ENCODE peak calls at places on chromosomes 3 and 15, in seven cellular contexts. One of them, this sample, is unnamed.
A peak's percentile ranks its signal among the peaks of the same experiment; 100 is the strongest.

GRCh38 chr15:94327356-94327936 is 96.1 kb downstream of the MCTP2 start:
- DNase-seq in fibroblast of lung: peak; percentile 11
- DNase-seq in A549: peak; percentile 42
- DNase-seq in adrenal gland: no peak
- DNase-seq in A673: peak; percentile 46
- DNase-seq in retinal pigment epithelial cell: no peak
- DNase-seq in tibial artery: no peak
- DNase-seq in this sample: no peak

GRCh38 chr3:12891985-12892839 is 50.8 kb upstream of the RPL32 start:
- DNase-seq in tibial artery: peak; percentile 49
- DNase-seq in A673: peak; percentile 78
- DNase-seq in fibroblast of lung: peak; percentile 52
- DNase-seq in A549: peak; percentile 55
- DNase-seq in adrenal gland: no peak
- DNase-seq in retinal pigment epithelial cell: no peak
- DNase-seq in this sample: peak; percentile 19

GRCh38 chr3:119401502-119402440 is 61.6 kb downstream of the TMEM39A start:
- DNase-seq in retinal pigment epithelial cell: no peak
- DNase-seq in A673: no peak
- DNase-seq in tibial artery: no peak
- DNase-seq in adrenal gland: no peak
- DNase-seq in A549: no peak
- DNase-seq in fibroblast of lung: no peak
- DNase-seq in this sample: no peak

GRCh38 chr15:49155834-49156627 is 632 bp upstream of the COPS2 start:
- DNase-seq in fibroblast of lung: peak; percentile 48
- DNase-seq in A673: no peak
- DNase-seq in A549: no peak
- DNase-seq in retinal pigment epithelial cell: no peak
- DNase-seq in adrenal gland: no peak
- DNase-seq in tibial artery: no peak
- DNase-seq in this sample: no peak

GRCh38 chr3:193808317-193808716 is 215.3 kb downstream of the OPA1 start:
- DNase-seq in fibroblast of lung: no peak
- DNase-seq in A549: no peak
- DNase-seq in adrenal gland: no peak
- DNase-seq in retinal pigment epithelial cell: no peak
- DNase-seq in tibial artery: no peak
- DNase-seq in A673: no peak
- DNase-seq in this sample: no peak

GRCh38 chr15:69713726-69714559 is 261.3 kb downstream of the RPLP1 start:
- DNase-seq in adrenal gland: no peak
- DNase-seq in retinal pigment epithelial cell: no peak
- DNase-seq in tibial artery: no peak
- DNase-seq in A549: no peak
- DNase-seq in fibroblast of lung: no peak
- DNase-seq in A673: no peak
- DNase-seq in this sample: no peak

GRCh38 chr15:58138106-58138505 is at the start of gene AQP9:
- DNase-seq in A673: no peak
- DNase-seq in tibial artery: no peak
- DNase-seq in fibroblast of lung: no peak
- DNase-seq in retinal pigment epithelial cell: no peak
- DNase-seq in adrenal gland: no peak
- DNase-seq in A549: no peak
- DNase-seq in this sample: no peak

GRCh38 chr3:108150200-108150599 is 59.4 kb upstream of the CD47 start:
- DNase-seq in tibial artery: no peak
- DNase-seq in fibroblast of lung: no peak
- DNase-seq in retinal pigment epithelial cell: no peak
- DNase-seq in adrenal gland: no peak
- DNase-seq in A673: no peak
- DNase-seq in A549: no peak
- DNase-seq in this sample: no peak

GRCh38 chr3:38650248-38650940 is 907 bp upstream of the SCN5A start:
- DNase-seq in fibroblast of lung: no peak
- DNase-seq in retinal pigment epithelial cell: no peak
- DNase-seq in A673: no peak
- DNase-seq in A549: peak; percentile 16
- DNase-seq in tibial artery: no peak
- DNase-seq in adrenal gland: no peak
- DNase-seq in this sample: no peak

GRCh38 chr3:63192248-63192647 is 85.9 kb upstream of the SYNPR start:
- DNase-seq in retinal pigment epithelial cell: no peak
- DNase-seq in tibial artery: no peak
- DNase-seq in adrenal gland: no peak
- DNase-seq in A549: no peak
- DNase-seq in fibroblast of lung: no peak
- DNase-seq in A673: no peak
- DNase-seq in this sample: no peak

DNA sequence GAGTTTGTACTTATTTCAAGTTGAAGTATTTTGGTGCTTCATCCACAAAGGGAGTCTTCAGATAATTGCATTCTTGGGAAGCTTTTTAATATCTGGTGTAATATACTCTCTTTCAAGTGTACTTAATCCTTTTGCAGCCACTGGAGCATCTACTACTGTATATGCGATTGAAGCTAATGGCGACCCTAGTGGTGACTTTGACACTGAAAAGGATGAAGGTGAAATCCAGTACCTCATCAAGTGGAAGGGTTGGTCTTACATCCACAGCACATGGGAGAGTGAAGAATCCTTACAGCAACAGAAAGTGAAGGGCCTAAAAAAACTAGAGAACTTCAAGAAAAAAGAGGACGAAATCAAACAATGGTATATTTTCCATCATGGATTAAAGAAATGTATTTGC is 42.6 kb downstream of the CHD2 start:
- DNase-seq in A549: no peak
- DNase-seq in fibroblast of lung: no peak
- DNase-seq in adrenal gland: no peak
- DNase-seq in tibial artery: no peak
- DNase-seq in retinal pigment epithelial cell: no peak
- DNase-seq in A673: no peak
- DNase-seq in this sample: no peak
- TF ChIP-seq CTCF in A549: no peak
- TF ChIP-seq CTCF in fibroblast of lung: no peak
- TF ChIP-seq CTCF in adrenal gland: no peak
- TF ChIP-seq CTCF in tibial artery: no peak
- TF ChIP-seq CTCF in retinal pigment epithelial cell: peak; percentile 39
- TF ChIP-seq CTCF in A673: no peak
- TF ChIP-seq CTCF in this sample: no peak

GRCh38 chr3:170064108-170064507 is 26.3 kb downstream of the GPR160 start:
- DNase-seq in A549: no peak
- DNase-seq in retinal pigment epithelial cell: no peak
- DNase-seq in adrenal gland: no peak
- DNase-seq in A673: no peak
- DNase-seq in fibroblast of lung: no peak
- DNase-seq in tibial artery: no peak
- DNase-seq in this sample: no peak

GRCh38 chr3:170062068-170062467 is 24.3 kb downstream of the GPR160 start:
- DNase-seq in retinal pigment epithelial cell: no peak
- DNase-seq in A549: no peak
- DNase-seq in tibial artery: no peak
- DNase-seq in A673: no peak
- DNase-seq in fibroblast of lung: no peak
- DNase-seq in adrenal gland: no peak
- DNase-seq in this sample: no peak

GRCh38 chr3:170059447-170059846 is 21.7 kb downstream of the GPR160 start:
- DNase-seq in retinal pigment epithelial cell: no peak
- DNase-seq in fibroblast of lung: no peak
- DNase-seq in adrenal gland: no peak
- DNase-seq in tibial artery: no peak
- DNase-seq in A673: peak; percentile 85
- DNase-seq in A549: no peak
- DNase-seq in this sample: no peak

GRCh38 chr3:170062769-170063168 is 25.0 kb downstream of the GPR160 start:
- DNase-seq in adrenal gland: no peak
- DNase-seq in fibroblast of lung: no peak
- DNase-seq in retinal pigment epithelial cell: no peak
- DNase-seq in tibial artery: no peak
- DNase-seq in A549: no peak
- DNase-seq in A673: no peak
- DNase-seq in this sample: no peak

DNA sequence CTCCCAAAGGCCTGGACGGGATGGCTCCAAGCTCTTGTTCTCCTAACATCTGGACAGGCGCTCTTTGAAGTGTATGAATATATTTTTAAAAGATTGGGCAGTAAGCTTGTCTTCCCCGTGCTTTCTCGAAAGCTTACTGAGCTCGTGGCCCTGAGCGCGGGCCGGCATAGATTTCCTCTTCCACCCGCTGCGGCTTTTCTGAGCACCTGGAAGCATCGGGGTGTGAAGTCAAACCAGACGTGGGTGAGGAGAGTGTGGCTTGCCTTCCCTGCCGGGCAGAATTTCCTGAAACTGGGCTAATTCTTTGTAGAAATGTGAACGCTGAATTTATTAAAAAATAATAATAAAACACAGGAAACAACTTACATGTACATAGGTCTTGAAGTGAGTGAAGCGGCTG is 25.9 kb downstream of the GPR160 start:
- DNase-seq in A549: no peak
- DNase-seq in retinal pigment epithelial cell: no peak
- DNase-seq in tibial artery: no peak
- DNase-seq in A673: no peak
- DNase-seq in adrenal gland: no peak
- DNase-seq in fibroblast of lung: no peak
- DNase-seq in this sample: no peak
- H3K4me3 ChIP-seq in A549: no peak overlapping the region
- H3K4me3 ChIP-seq in retinal pigment epithelial cell: no peak overlapping the region
- H3K4me3 ChIP-seq in tibial artery: no peak overlapping the region
- H3K4me3 ChIP-seq in A673: no peak overlapping the region
- H3K4me3 ChIP-seq in adrenal gland: no peak overlapping the region
- H3K4me3 ChIP-seq in fibroblast of lung: no peak overlapping the region
- H3K4me3 ChIP-seq in this sample: no peak overlapping the region

DNA sequence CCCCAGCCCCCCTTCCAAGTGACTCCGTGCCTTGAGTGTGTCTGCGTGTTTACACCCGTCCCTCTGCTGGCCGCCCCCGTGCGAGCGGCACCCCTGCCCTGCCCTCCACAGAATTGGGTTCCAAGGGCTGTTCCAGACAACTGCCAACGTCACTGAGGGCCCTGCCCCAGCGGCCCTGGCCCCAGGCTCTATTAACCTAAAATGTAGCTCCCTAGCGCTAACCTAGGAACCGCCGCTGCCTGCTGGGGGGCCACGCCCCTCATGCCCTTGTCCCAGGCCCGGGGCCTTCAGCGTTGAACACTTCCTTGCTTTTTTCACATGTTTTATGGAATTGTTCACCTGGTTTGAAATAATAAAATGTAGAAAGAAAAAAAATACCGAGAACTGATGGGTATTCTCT is 10.0 kb upstream of the SEMA3B start:
- DNase-seq in tibial artery: no peak
- DNase-seq in retinal pigment epithelial cell: no peak
- DNase-seq in adrenal gland: no peak
- DNase-seq in fibroblast of lung: no peak
- DNase-seq in A673: no peak
- DNase-seq in A549: no peak
- DNase-seq in this sample: no peak
- TF ChIP-seq CTCF in tibial artery: no peak
- TF ChIP-seq CTCF in retinal pigment epithelial cell: peak; percentile 9
- TF ChIP-seq CTCF in adrenal gland: no peak
- TF ChIP-seq CTCF in fibroblast of lung: no peak
- TF ChIP-seq CTCF in A673: no peak
- TF ChIP-seq CTCF in A549: no peak
- TF ChIP-seq CTCF in this sample: no peak

DNA sequence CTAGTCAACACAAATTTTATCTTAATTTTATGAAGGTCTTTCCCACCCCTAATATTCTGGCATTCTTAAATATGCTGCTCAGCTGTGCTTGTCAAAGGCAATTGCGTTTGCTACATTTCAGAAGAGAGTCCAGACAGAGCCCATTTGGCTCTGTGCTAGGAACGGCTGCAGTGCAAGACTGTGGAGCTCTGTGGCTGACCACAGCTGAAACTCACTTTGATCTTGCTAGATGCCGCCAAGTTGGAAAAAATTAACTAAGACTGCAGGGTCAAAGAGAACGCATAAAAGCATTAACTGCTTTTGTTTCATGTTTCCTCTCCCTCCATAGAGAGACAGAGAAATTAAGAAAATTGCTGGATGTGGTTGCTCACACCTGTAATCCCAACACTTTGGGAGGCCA is 7.6 kb upstream of the PPP1R2 start:
- DNase-seq in adrenal gland: no peak
- DNase-seq in tibial artery: no peak
- DNase-seq in fibroblast of lung: peak; percentile 65
- DNase-seq in retinal pigment epithelial cell: no peak
- DNase-seq in A673: no peak
- DNase-seq in A549: no peak
- DNase-seq in this sample: no peak
- H3K4me3 ChIP-seq in adrenal gland: no peak overlapping the region
- H3K4me3 ChIP-seq in tibial artery: no peak overlapping the region
- H3K4me3 ChIP-seq in fibroblast of lung: no peak overlapping the region
- H3K4me3 ChIP-seq in retinal pigment epithelial cell: no peak overlapping the region
- H3K4me3 ChIP-seq in A673: no peak overlapping the region
- H3K4me3 ChIP-seq in A549: no peak overlapping the region
- H3K4me3 ChIP-seq in this sample: no peak overlapping the region

This sample was measured in LNCaP clone FGC.